ENCODE peak calls at places on chromosomes 12 and 14, in seven cellular contexts. V is AG08395; A is osteocyte; U is A172; T is activated CD4-positive, alpha-beta T cell treated with anti-CD3 and anti-CD28 coated beads for 48 hours; N is H7; G is HTR-8/SVneo. Z is an unnamed sample.

GRCh38 chr14:23095196-23096108 is at the start of gene C14orf119:
- DNase-seq in V (peak), A (peak), U (peak), T (peak), N (peak), G (peak), Z (no peak)

GRCh38 chr12:75908961-75909699 is 122.4 kb downstream of the PHLDA1 start:
- DNase-seq in V (peak), A (peak), U (peak), T (no peak), N (no peak), G (no peak), Z (no peak)

GRCh38 chr14:92986254-92987147 is 63.6 kb downstream of the CHGA start:
- DNase-seq in V (peak), A (no peak), U (peak), T (no peak), N (no peak), G (peak), Z (no peak)

GRCh38 chr12:14167005-14167628 is 185.7 kb upstream of the GRIN2B start:
- DNase-seq in V (peak), A (no peak), U (peak), T (peak), N (peak), G (peak), Z (no peak)

GRCh38 chr12:95158919-95159318 is 58.3 kb downstream of the FGD6 start:
- DNase-seq in V (no peak), A (no peak), U (no peak), T (no peak), N (no peak), G (no peak), Z (no peak)

GRCh38 chr12:6452908-6453630 is 1.2 kb downstream of the TAPBPL start:
- DNase-seq in V (no peak), A (no peak), U (peak), T (no peak), N (no peak), G (no peak), Z (no peak)

GRCh38 chr14:94946244-94946643 is 176.3 kb upstream of the GSC start:
- DNase-seq in V (no peak), A (no peak), U (no peak), T (no peak), N (no peak), G (no peak), Z (no peak)

GRCh38 chr12:89864419-89864818 is 155.8 kb upstream of the ATP2B1 start:
- DNase-seq in V (no peak), A (no peak), U (no peak), T (no peak), N (no peak), G (no peak), Z (no peak)

GRCh38 chr14:51517116-51517515 is 134.6 kb upstream of the FRMD6 start:
- DNase-seq in V (no peak), A (no peak), U (no peak), T (no peak), N (no peak), G (no peak), Z (no peak)

GRCh38 chr12:47164730-47165439 is 85.1 kb upstream of the AMIGO2 start:
- DNase-seq in V (peak), A (no peak), U (no peak), T (no peak), N (no peak), G (no peak), Z (no peak)

GRCh38 chr14:32627545-32628298 is 298.6 kb downstream of the AKAP6 start:
- DNase-seq in V (no peak), A (no peak), U (no peak), T (no peak), N (no peak), G (no peak), Z (no peak)

GRCh38 chr14:105315211-105315721 is 718 bp downstream of the PACS2 start:
- DNase-seq in V (no peak), A (no peak), U (no peak), T (peak), N (peak), G (peak), Z (no peak)

GRCh38 chr14:23327947-23328744 is 6.9 kb downstream of the PABPN1 start:
- DNase-seq in V (peak), A (peak), U (peak), T (peak), N (peak), G (peak), Z (peak)

GRCh38 chr12:27289414-27289813 is 43.2 kb upstream of the BMAL2 start:
- DNase-seq in V (no peak), A (no peak), U (no peak), T (no peak), N (no peak), G (no peak), Z (no peak)

GRCh38 chr14:72024043-72024407 is 91.8 kb downstream of the RGS6 start:
- DNase-seq in V (no peak), A (no peak), U (peak), T (peak), N (peak), G (no peak), Z (peak)

GRCh38 chr12:123905319-123905925 is 67.2 kb downstream of the CCDC92 start:
- DNase-seq in V (peak), A (no peak), U (peak), T (peak), N (peak), G (peak), Z (peak)

Z was measured in GDM1.